ENCODE peak calls at places on chromosomes 11 and 22, in six cellular contexts. One of them, this sample, is unnamed.
A peak's percentile ranks its signal among the peaks of the same experiment; 100 is the strongest.

GRCh38 chr11:27618591-27618990 is 81.7 kb downstream of the BDNF start:
- DNase-seq in SW 1271: no peak
- DNase-seq in GM10248: no peak
- DNase-seq in iris pigment epithelial cell: no peak
- DNase-seq in fibroblast of mammary gland: peak; percentile 4
- DNase-seq in neuronal stem cell: no peak
- DNase-seq in this sample: no peak

GRCh38 chr11:73539506-73540084 is 58.3 kb downstream of the FAM168A start:
- DNase-seq in iris pigment epithelial cell: no peak
- DNase-seq in fibroblast of mammary gland: no peak
- DNase-seq in SW 1271: no peak
- DNase-seq in neuronal stem cell: no peak
- DNase-seq in GM10248: no peak
- DNase-seq in this sample: no peak

GRCh38 chr22:46091277-46091977 is 58.9 kb upstream of the PPARA start:
- DNase-seq in SW 1271: no peak
- DNase-seq in GM10248: no peak
- DNase-seq in iris pigment epithelial cell: no peak
- DNase-seq in fibroblast of mammary gland: no peak
- DNase-seq in neuronal stem cell: no peak
- DNase-seq in this sample: no peak

GRCh38 chr11:34603129-34604001 is 17.5 kb upstream of the EHF start:
- DNase-seq in SW 1271: no peak
- DNase-seq in GM10248: no peak
- DNase-seq in iris pigment epithelial cell: no peak
- DNase-seq in fibroblast of mammary gland: no peak
- DNase-seq in neuronal stem cell: no peak
- DNase-seq in this sample: peak; percentile 98

GRCh38 chr11:15927866-15928217 is 428.5 kb downstream of the SOX6 start:
- DNase-seq in SW 1271: no peak
- DNase-seq in neuronal stem cell: no peak
- DNase-seq in fibroblast of mammary gland: no peak
- DNase-seq in iris pigment epithelial cell: no peak
- DNase-seq in GM10248: no peak
- DNase-seq in this sample: no peak

GRCh38 chr11:35932641-35933571 is 11.0 kb upstream of the LDLRAD3 start:
- DNase-seq in iris pigment epithelial cell: peak; percentile 67
- DNase-seq in SW 1271: no peak
- DNase-seq in fibroblast of mammary gland: peak; percentile 65
- DNase-seq in GM10248: no peak
- DNase-seq in neuronal stem cell: no peak
- DNase-seq in this sample: no peak

GRCh38 chr11:125621995-125622394 is 3.0 kb upstream of the CHEK1 start:
- DNase-seq in iris pigment epithelial cell: peak; percentile 37
- DNase-seq in SW 1271: peak; percentile 48
- DNase-seq in neuronal stem cell: no peak
- DNase-seq in fibroblast of mammary gland: peak; percentile 63
- DNase-seq in GM10248: no peak
- DNase-seq in this sample: no peak

GRCh38 chr22:29146101-29146560 is 59.6 kb upstream of the EMID1 start:
- DNase-seq in fibroblast of mammary gland: no peak
- DNase-seq in neuronal stem cell: no peak
- DNase-seq in GM10248: no peak
- DNase-seq in SW 1271: no peak
- DNase-seq in iris pigment epithelial cell: no peak
- DNase-seq in this sample: no peak

GRCh38 chr11:2807276-2807681 is 78.3 kb downstream of the CDKN1C start:
- DNase-seq in GM10248: no peak
- DNase-seq in iris pigment epithelial cell: peak; percentile 36
- DNase-seq in fibroblast of mammary gland: no peak
- DNase-seq in SW 1271: no peak
- DNase-seq in neuronal stem cell: no peak
- DNase-seq in this sample: no peak

GRCh38 chr22:37832022-37832857 is 9.1 kb downstream of the GALR3 start:
- DNase-seq in fibroblast of mammary gland: no peak
- DNase-seq in neuronal stem cell: no peak
- DNase-seq in GM10248: no peak
- DNase-seq in iris pigment epithelial cell: no peak
- DNase-seq in SW 1271: no peak
- DNase-seq in this sample: no peak

GRCh38 chr11:12269446-12270214 is 107.7 kb upstream of the PARVA start:
- DNase-seq in neuronal stem cell: no peak
- DNase-seq in fibroblast of mammary gland: no peak
- DNase-seq in SW 1271: no peak
- DNase-seq in GM10248: no peak
- DNase-seq in iris pigment epithelial cell: no peak
- DNase-seq in this sample: no peak

GRCh38 chr22:25346859-25347751 is 127.7 kb downstream of the CRYBB2 start:
- DNase-seq in neuronal stem cell: no peak
- DNase-seq in GM10248: no peak
- DNase-seq in SW 1271: no peak
- DNase-seq in fibroblast of mammary gland: no peak
- DNase-seq in iris pigment epithelial cell: peak; percentile 43
- DNase-seq in this sample: no peak

GRCh38 chr11:120929664-120930154 is 94.2 kb upstream of the TBCEL start:
- DNase-seq in iris pigment epithelial cell: peak; percentile 45
- DNase-seq in fibroblast of mammary gland: peak; percentile 38
- DNase-seq in SW 1271: peak; percentile 32
- DNase-seq in GM10248: peak; percentile 77
- DNase-seq in neuronal stem cell: peak; percentile 73
- DNase-seq in this sample: peak; percentile 50

GRCh38 chr11:72721689-72722049 is 30.5 kb downstream of the ARAP1 start:
- DNase-seq in neuronal stem cell: no peak
- DNase-seq in iris pigment epithelial cell: peak; percentile 45
- DNase-seq in SW 1271: no peak
- DNase-seq in GM10248: no peak
- DNase-seq in fibroblast of mammary gland: peak; percentile 38
- DNase-seq in this sample: peak; percentile 68

GRCh38 chr11:2590131-2590950 is 109.5 kb downstream of the KCNQ1OT1 start:
- DNase-seq in neuronal stem cell: no peak
- DNase-seq in iris pigment epithelial cell: no peak
- DNase-seq in SW 1271: no peak
- DNase-seq in GM10248: peak; percentile 12
- DNase-seq in fibroblast of mammary gland: no peak
- DNase-seq in this sample: no peak

GRCh38 chr11:118705111-118705741 is 25.8 kb upstream of the TREH start:
- DNase-seq in iris pigment epithelial cell: no peak
- DNase-seq in fibroblast of mammary gland: no peak
- DNase-seq in SW 1271: no peak
- DNase-seq in neuronal stem cell: no peak
- DNase-seq in GM10248: no peak
- DNase-seq in this sample: no peak

GRCh38 chr11:35390737-35391682 is 28.3 kb downstream of the SLC1A2 start:
- DNase-seq in GM10248: peak; percentile 31
- DNase-seq in SW 1271: peak; percentile 19
- DNase-seq in iris pigment epithelial cell: peak; percentile 93
- DNase-seq in neuronal stem cell: no peak
- DNase-seq in fibroblast of mammary gland: peak; percentile 87
- DNase-seq in this sample: peak; percentile 47

GRCh38 chr11:102446606-102447005 is 6.0 kb downstream of the TMEM123 start:
- DNase-seq in fibroblast of mammary gland: peak; percentile 62
- DNase-seq in neuronal stem cell: no peak
- DNase-seq in SW 1271: peak; percentile 99
- DNase-seq in GM10248: no peak
- DNase-seq in iris pigment epithelial cell: peak; percentile 58
- DNase-seq in this sample: no peak